ENCODE peak calls at places on chromosomes 2 and 18, in seven cellular contexts. B, S, F, D, Z, E and V are unnamed samples.

GRCh38 chr2:165909466-165909865 is 44.1 kb downstream of the TTC21B start:
- DNase-seq in D (no peak), F (no peak), Z (no peak), S (no peak), E (no peak), B (no peak), V (no peak)

GRCh38 chr18:78092901-78093300 is 843.3 kb downstream of the GALR1 start:
- DNase-seq in D (no peak), B (no peak), Z (no peak), S (no peak), F (no peak), E (no peak), V (peak)

GRCh38 chr18:54742654-54743053 is 85.6 kb upstream of the RAB27B start:
- DNase-seq in Z (no peak), E (no peak), D (no peak), B (peak), S (peak), F (peak), V (no peak)

GRCh38 chr2:134917219-134917957 is 1.2 kb upstream of the CCNT2 start:
- DNase-seq in D (no peak), S (peak), F (peak), B (peak), Z (peak), E (no peak), V (peak)

GRCh38 chr2:96541326-96541725 is 4.8 kb downstream of the ARID5A start:
- DNase-seq in B (no peak), S (no peak), E (no peak), F (no peak), D (no peak), Z (no peak), V (no peak)

GRCh38 chr2:217382794-217383193 is 522.9 kb upstream of the TNP1 start:
- DNase-seq in B (no peak), D (no peak), S (no peak), F (no peak), E (no peak), Z (no peak), V (no peak)

GRCh38 chr2:73611867-73612266 is 30.4 kb downstream of the NAT8 start:
- DNase-seq in Z (no peak), B (no peak), D (no peak), S (no peak), F (peak), E (no peak), V (no peak)

GRCh38 chr2:162582357-162582798 is 238.4 kb downstream of the GCA start:
- DNase-seq in D (no peak), F (peak), E (peak), B (no peak), Z (peak), S (no peak), V (peak)

GRCh38 chr2:216069028-216069427 is 12.6 kb downstream of the PECR start:
- DNase-seq in E (no peak), D (no peak), F (no peak), S (no peak), B (no peak), Z (no peak), V (no peak)

GRCh38 chr2:241257419-241258032 is 57.9 kb downstream of the HDLBP start:
- DNase-seq in F (no peak), S (no peak), Z (no peak), D (no peak), E (no peak), B (no peak), V (no peak)

GRCh38 chr18:69257861-69258458 is 142.7 kb upstream of the DOK6 start:
- DNase-seq in F (peak), S (no peak), B (no peak), E (no peak), Z (no peak), D (no peak), V (peak)

GRCh38 chr18:64240301-64240700 is 91.4 kb upstream of the LINC00305 start:
- DNase-seq in S (no peak), Z (no peak), E (no peak), B (no peak), F (no peak), D (no peak), V (peak)

GRCh38 chr18:69865656-69866241 is 81.9 kb downstream of the CD226 start:
- DNase-seq in D (no peak), S (no peak), B (no peak), E (no peak), Z (no peak), F (no peak), V (no peak)

GRCh38 chr2:29310665-29311348 is 195.6 kb downstream of the CLIP4 start:
- DNase-seq in D (no peak), S (no peak), B (no peak), Z (no peak), F (no peak), E (no peak), V (no peak)

GRCh38 chr2:9982248-9982647 is 30.8 kb downstream of the GRHL1 start:
- DNase-seq in S (no peak), D (no peak), Z (no peak), B (no peak), F (no peak), E (no peak), V (no peak)

GRCh38 chr2:88038263-88039105 is 17.1 kb downstream of the KRCC1 start:
- DNase-seq in E (peak), F (peak), B (no peak), S (no peak), Z (no peak), D (no peak), V (peak)

GRCh38 chr18:58392336-58393000 is 236.4 kb downstream of the ALPK2 start:
- DNase-seq in D (no peak), F (peak), E (peak), Z (no peak), S (no peak), B (no peak), V (no peak)

GRCh38 chr2:102553601-102554000 is 65.8 kb upstream of the SLC9A2 start:
- DNase-seq in D (no peak), Z (no peak), B (no peak), E (no peak), S (no peak), F (no peak), V (no peak)

GRCh38 chr2:16687949-16688348 is 22.3 kb upstream of the CYRIA start:
- DNase-seq in B (no peak), F (no peak), S (no peak), D (no peak), E (no peak), Z (no peak), V (no peak)

GRCh38 chr2:120110507-120110906 is 97.6 kb downstream of the EPB41L5 start:
- DNase-seq in F (no peak), D (peak), S (peak), B (no peak), Z (no peak), E (peak), V (no peak)

GRCh38 chr2:39142012-39142346 is 21.1 kb upstream of the SOS1 start:
- DNase-seq in F (no peak), D (no peak), S (no peak), Z (no peak), B (no peak), E (no peak), V (no peak)

GRCh38 chr2:5914831-5915611 is 222.8 kb downstream of the SOX11 start:
- DNase-seq in S (peak), F (peak), D (peak), B (peak), Z (peak), E (peak), V (peak)